ENCODE peak calls at places on chromosomes 2 and 18, in nine cellular contexts. G is memory B cell, L is endothelial cell, D is aorta, U is tibial nerve, K is posterior cingulate gyrus, O is A549, X is globus pallidus, M is bronchial epithelial cell. E is an unnamed sample.

GRCh38 chr18:69944434-69944833 is 3.2 kb downstream of the CD226 start:
- DNase-seq in G (no peak), L (no peak), D (no peak), U (no peak), K (no peak), O (no peak), X (no peak), M (no peak), E (no peak)

GRCh38 chr2:190318514-190318913 is 1.1 kb downstream of the HIBCH start:
- DNase-seq in G (no peak), L (no peak), D (no peak), U (no peak), K (no peak), O (no peak), X (peak), M (peak), E (no peak)

GRCh38 chr2:191567229-191567628 is 110.7 kb upstream of the NABP1 start:
- DNase-seq in G (no peak), L (no peak), D (no peak), U (no peak), K (no peak), O (no peak), X (no peak), M (no peak), E (no peak)

GRCh38 chr2:152176113-152176714 is 651 bp upstream of the STAM2 start:
- DNase-seq in G (no peak), L (no peak), D (no peak), U (no peak), K (no peak), O (peak), X (no peak), M (peak), E (no peak)

GRCh38 chr2:23270810-23271209 is 114.2 kb upstream of the KLHL29 start:
- DNase-seq in G (no peak), L (no peak), D (no peak), U (no peak), K (no peak), O (no peak), X (no peak), M (no peak), E (no peak)

GRCh38 chr2:65539633-65540032 is 107.2 kb upstream of the SPRED2 start:
- DNase-seq in G (no peak), L (no peak), D (no peak), U (no peak), K (no peak), O (no peak), X (no peak), M (no peak), E (no peak)

GRCh38 chr2:190835303-190835930 is 45.2 kb upstream of the GLS start:
- DNase-seq in G (no peak), L (no peak), D (peak), U (no peak), K (no peak), O (peak), X (no peak), M (peak), E (no peak)

GRCh38 chr18:79772865-79773696 is 24.7 kb upstream of the KCNG2 start:
- DNase-seq in G (no peak), L (no peak), D (peak), U (no peak), K (peak), O (no peak), X (no peak), M (no peak), E (no peak)

GRCh38 chr2:237440819-237441281 is 26.9 kb upstream of the COL6A3 start:
- DNase-seq in G (no peak), L (no peak), D (no peak), U (no peak), K (no peak), O (no peak), X (no peak), M (no peak), E (no peak)

GRCh38 chr2:184336688-184337087 is 261.6 kb upstream of the ZNF804A start:
- DNase-seq in G (no peak), L (no peak), D (no peak), U (no peak), K (no peak), O (peak), X (no peak), M (peak), E (no peak)

GRCh38 chr2:224835405-224835804 is 119.2 kb upstream of the CCDC195 start:
- DNase-seq in G (no peak), L (no peak), D (no peak), U (no peak), K (no peak), O (no peak), X (no peak), M (no peak), E (no peak)

GRCh38 chr18:79275461-79275860 is 120.3 kb upstream of the NFATC1 start:
- DNase-seq in G (no peak), L (no peak), D (no peak), U (no peak), K (no peak), O (no peak), X (no peak), M (no peak), E (no peak)

GRCh38 chr2:119233326-119234020 is 9.8 kb downstream of the STEAP3 start:
- DNase-seq in G (no peak), L (no peak), D (no peak), U (no peak), K (no peak), O (no peak), X (no peak), M (peak), E (no peak)

GRCh38 chr2:39530423-39530866 is 93.4 kb upstream of the MAP4K3 start:
- DNase-seq in G (no peak), L (no peak), D (no peak), U (no peak), K (no peak), O (no peak), X (no peak), M (peak), E (no peak)

GRCh38 chr2:37786854-37787253 is 115.4 kb upstream of the CDC42EP3 start:
- DNase-seq in G (no peak), L (no peak), D (no peak), U (no peak), K (no peak), O (peak), X (no peak), M (peak), E (no peak)

GRCh38 chr2:138125306-138125900 is 161.1 kb downstream of the HNMT start:
- DNase-seq in G (no peak), L (no peak), D (no peak), U (no peak), K (no peak), O (no peak), X (no peak), M (peak), E (no peak)

GRCh38 chr2:115234175-115234574 is 791.7 kb downstream of the DPP10 start:
- DNase-seq in G (no peak), L (no peak), D (no peak), U (no peak), K (no peak), O (no peak), X (no peak), M (no peak), E (no peak)

GRCh38 chr18:22169889-22170420 is 566 bp downstream of the GATA6 start:
- DNase-seq in G (no peak), L (no peak), D (no peak), U (no peak), K (no peak), O (no peak), X (no peak), M (no peak), E (no peak)

GRCh38 chr2:200040251-200040650 is 84.9 kb downstream of the MAIP1 start:
- DNase-seq in G (no peak), L (no peak), D (no peak), U (no peak), K (no peak), O (no peak), X (no peak), M (no peak), E (no peak)

GRCh38 chr2:66201242-66201641 is 233.7 kb upstream of the MEIS1 start:
- DNase-seq in G (no peak), L (no peak), D (no peak), U (no peak), K (no peak), O (no peak), X (no peak), M (no peak), E (no peak)

GRCh38 chr2:57685047-57685446 is 361.6 kb upstream of the VRK2 start:
- DNase-seq in G (no peak), L (no peak), D (no peak), U (no peak), K (no peak), O (no peak), X (no peak), M (no peak), E (no peak)

E was measured in caudate nucleus.